ENCODE peak calls at places on chromosome 4, in five cellular contexts. D is sigmoid colon, W is transverse colon, M is tibial nerve, Q is heart left ventricle. N is an unnamed sample. For H3K36me3, the result is how much of the 10 kb centered on the place peaks cover.

GRCh38 chr4:170193496-170193895 is 103.7 kb upstream of the AADAT start:
- DNase-seq in D (no peak), W (no peak), M (no peak), Q (no peak), N (no peak)

GRCh38 chr4:145709336-145709735 is 29.4 kb downstream of the C4orf51 start:
- DNase-seq in D (no peak), W (no peak), M (no peak), Q (no peak), N (peak)

GRCh38 chr4:244471-244870 is 60.8 kb downstream of the ZNF732 start:
- DNase-seq in D (peak), W (peak), M (no peak), Q (peak), N (no peak)

GRCh38 chr4:43130228-43131021 is 237.9 kb downstream of the GRXCR1 start:
- DNase-seq in D (no peak), W (no peak), M (no peak), Q (no peak), N (no peak)

GRCh38 chr4:2824329-2825183 is 19.1 kb upstream of the ADD1 start:
- DNase-seq in D (peak), W (no peak), M (no peak), Q (no peak), N (no peak)

GRCh38 chr4:1201851-1202525 is 29.6 kb upstream of the SPON2 start:
- DNase-seq in D (peak), W (peak), M (peak), Q (no peak), N (peak)

GRCh38 chr4:133498149-133498548 is 349.1 kb downstream of the PCDH10 start:
- DNase-seq in D (no peak), W (no peak), M (no peak), Q (no peak), N (no peak)

GRCh38 chr4:1216869-1217294 is 32.0 kb downstream of the CTBP1 start:
- DNase-seq in D (no peak), W (peak), M (no peak), Q (no peak), N (no peak)

GRCh38 chr4:185383451-185383850 is 12.3 kb downstream of the LRP2BP start:
- DNase-seq in D (no peak), W (peak), M (no peak), Q (no peak), N (peak)

GRCh38 chr4:71009091-71009490 is 15.6 kb downstream of the DCK start:
- DNase-seq in D (no peak), W (no peak), M (no peak), Q (no peak), N (no peak)

GRCh38 chr4:183831026-183831446 is 74.1 kb upstream of the STOX2 start:
- DNase-seq in D (no peak), W (no peak), M (no peak), Q (peak), N (no peak)

GRCh38 chr4:53562409-53562808 is 28.9 kb downstream of the LNX1 start:
- DNase-seq in D (no peak), W (no peak), M (no peak), Q (no peak), N (no peak)

GRCh38 chr4:148021706-148022105 is 289.8 kb downstream of the ARHGAP10 start:
- DNase-seq in D (no peak), W (no peak), M (no peak), Q (no peak), N (no peak)

GRCh38 chr4:80184053-80184790 is 13.1 kb upstream of the PRDM8 start:
- DNase-seq in D (peak), W (peak), M (peak), Q (peak), N (no peak)

GRCh38 chr4:156999175-156999517 is 27.5 kb upstream of the PDGFC start:
- DNase-seq in D (no peak), W (peak), M (no peak), Q (peak), N (peak)

GRCh38 chr4:152265149-152265621 is 270.7 kb downstream of the FBXW7 start:
- DNase-seq in D (no peak), W (no peak), M (no peak), Q (no peak), N (no peak)

GRCh38 chr4:175789632-175790031 is 22.4 kb downstream of the GPM6A start:
- DNase-seq in D (no peak), W (no peak), M (no peak), Q (no peak), N (no peak)

GRCh38 chr4:146522862-146523205 is 1.1 kb upstream of the SLC10A7 start:
- DNase-seq in D (no peak), W (no peak), M (no peak), Q (no peak), N (no peak)

GRCh38 chr4:16226816-16227461 is 668 bp upstream of the TAPT1 start:
- DNase-seq in D (peak), W (peak), M (peak), Q (peak), N (peak)

GRCh38 chr4:78155616-78156105 is 98.5 kb downstream of the FRAS1 start:
- DNase-seq in D (no peak), W (no peak), M (no peak), Q (no peak), N (no peak)

GRCh38 chr4:47852121-47852520 is 14.3 kb upstream of the CORIN start:
- DNase-seq in D (no peak), W (no peak), M (no peak), Q (no peak), N (peak)

GRCh38 chr4:158410272-158410671 is 111.4 kb upstream of the RXFP1 start:
- DNase-seq in D (no peak), W (no peak), M (no peak), Q (no peak), N (no peak)

GRCh38 chr4:59247032-59247431 is 1953.1 kb upstream of the ADGRL3 start:
- DNase-seq in D (no peak), W (no peak), M (no peak), Q (no peak), N (no peak)

GRCh38 chr4:76256032-76256431 is 4.5 kb downstream of the FAM47E start:
- DNase-seq in D (no peak), W (no peak), M (no peak), Q (no peak), N (no peak)

GRCh38 chr4:65669008-65669971 is 999 bp downstream of the EPHA5 start:
- DNase-seq in D (peak), W (no peak), M (no peak), Q (no peak), N (no peak)

GRCh38 chr4:89316187-89316586 is 8.6 kb upstream of the GPRIN3 start:
- DNase-seq in D (no peak), W (no peak), M (no peak), Q (no peak), N (no peak)

GRCh38 chr4:8724436-8725070 is 132.0 kb downstream of the CPZ start:
- DNase-seq in D (peak), W (peak), M (peak), Q (peak), N (peak)

GRCh38 chr4:47050986-47051725 is 19.8 kb downstream of the GABRB1 start:
- DNase-seq in D (no peak), W (no peak), M (no peak), Q (no peak), N (no peak)

GRCh38 chr4:130478406-130478805 is 1382.5 kb downstream of the C4orf33 start:
- DNase-seq in D (no peak), W (no peak), M (no peak), Q (no peak), N (no peak)
- TF ChIP-seq POLR2A in D (no peak), W (no peak), M (no peak), Q (no peak), N (no peak)

DNA sequence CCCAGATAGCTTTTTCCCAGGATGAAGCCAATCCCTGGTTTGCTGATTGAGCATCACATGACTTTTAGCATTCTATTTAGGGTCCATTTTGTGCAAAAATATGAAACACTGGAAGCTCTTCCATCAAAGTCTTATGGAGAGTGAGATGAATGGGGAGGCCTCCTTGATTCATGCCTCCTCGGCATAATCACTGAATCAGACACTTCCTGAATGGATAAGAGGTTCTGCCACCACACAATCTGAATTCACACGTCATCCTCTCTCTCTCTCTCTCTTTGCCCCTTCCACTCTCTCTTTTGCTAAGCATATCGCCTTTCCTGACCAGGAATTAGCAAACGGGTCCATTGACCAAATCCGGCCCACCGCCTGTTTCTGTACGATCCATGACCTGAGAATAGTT is 68.7 kb downstream of the CRMP1 start:
- DNase-seq in D (no peak), W (no peak), M (no peak), Q (no peak), N (no peak)
- H3K36me3 ChIP-seq in D (under half), W (under half), M (under half), Q (under half), N (under half)

GRCh38 chr4:56463711-56464110 is 3.7 kb upstream of the SRP72 start:
- DNase-seq in D (no peak), W (no peak), M (no peak), Q (no peak), N (no peak)
- TF ChIP-seq POLR2A in D (no peak), W (no peak), M (no peak), Q (no peak), N (no peak)

GRCh38 chr4:37627263-37627662 is 58.9 kb downstream of the RELL1 start:
- DNase-seq in D (no peak), W (no peak), M (no peak), Q (no peak), N (no peak)
- H3K36me3 ChIP-seq in D (under half), W (under half), M (under half), Q (under half), N (under half)

N was measured in breast epithelium.